ENCODE peak calls at places on chromosomes 12 and 14, in four cellular contexts. S, U, H and Q are unnamed samples.
A peak's percentile ranks its signal among the peaks of the same experiment; 100 is the strongest.

GRCh38 chr12:87982208-87982607 is 47.0 kb downstream of the C12orf50 start:
- DNase-seq in S (no peak), U (peak; percentile 56), H (no peak), Q (no peak)

GRCh38 chr12:34335819-34336262 is 313.5 kb downstream of the ALG10 start:
- DNase-seq in S (no peak), U (no peak), H (peak; percentile 85), Q (no peak)

GRCh38 chr12:59820594-59821011 is 224.8 kb downstream of the SLC16A7 start:
- DNase-seq in S (no peak), U (peak; percentile 39), H (no peak), Q (no peak)

GRCh38 chr14:102782974-102783373 is 5.7 kb downstream of the TRAF3 start:
- DNase-seq in S (no peak), U (no peak), H (no peak), Q (no peak)

GRCh38 chr12:34595749-34596733 is 573.7 kb downstream of the ALG10 start:
- DNase-seq in S (no peak), U (no peak), H (peak; percentile 1), Q (no peak)

GRCh38 chr14:59274991-59275391 is 86.5 kb downstream of the DAAM1 start:
- DNase-seq in S (no peak), U (peak; percentile 39), H (no peak), Q (peak; percentile 31)

GRCh38 chr14:74962493-74962892 is 7.1 kb upstream of the PGF start:
- DNase-seq in S (no peak), U (no peak), H (no peak), Q (no peak)

GRCh38 chr12:47825239-47825639 is 5.5 kb upstream of the HDAC7 start:
- DNase-seq in S (no peak), U (no peak), H (no peak), Q (no peak)

GRCh38 chr14:104288272-104288671 is 149.9 kb downstream of the KIF26A start:
- DNase-seq in S (no peak), U (no peak), H (no peak), Q (no peak)

GRCh38 chr12:102757154-102757873 is 159.7 kb downstream of the PAH start:
- DNase-seq in S (no peak), U (no peak), H (no peak), Q (no peak)

GRCh38 chr12:46386360-46386867 is 13.8 kb upstream of the SLC38A2 start:
- DNase-seq in S (no peak), U (peak; percentile 98), H (no peak), Q (peak; percentile 80)

GRCh38 chr12:102913453-102914226 is 3.4 kb downstream of the PAH start:
- DNase-seq in S (no peak), U (no peak), H (no peak), Q (no peak)

GRCh38 chr12:29889737-29890136 is 106.0 kb upstream of the TMTC1 start:
- DNase-seq in S (no peak), U (peak; percentile 1), H (no peak), Q (peak; percentile 79)

GRCh38 chr14:99579903-99580570 is 24.0 kb downstream of the CCDC85C start:
- DNase-seq in S (peak; percentile 99), U (peak; percentile 95), H (peak; percentile 31), Q (no peak)

GRCh38 chr12:42237052-42237852 is 796 bp downstream of the YAF2 start:
- DNase-seq in S (no peak), U (peak; percentile 71), H (peak; percentile 60), Q (peak; percentile 79)

GRCh38 chr12:22525426-22525825 is 18.9 kb downstream of the C2CD5 start:
- DNase-seq in S (no peak), U (peak; percentile 6), H (no peak), Q (no peak)

GRCh38 chr12:57450057-57450456 is 5.0 kb upstream of the INHBE start:
- DNase-seq in S (no peak), U (no peak), H (no peak), Q (no peak)
- TF ChIP-seq EZH2 in S (no peak), U (no peak), H (no peak), Q (no peak)

GRCh38 chr12:48890657-48891418 is 25.2 kb upstream of the RND1 start:
- DNase-seq in S (no peak), U (peak; percentile 31), H (peak; percentile 74), Q (peak; percentile 80)
- TF ChIP-seq EZH2 in S (peak; percentile 35), U (peak; percentile 31), H (no peak), Q (no peak)

GRCh38 chr12:53944907-53945847 is 6.5 kb downstream of the HOXC13 start:
- DNase-seq in S (no peak), U (no peak), H (no peak), Q (no peak)
- TF ChIP-seq EZH2 in S (no peak), U (peak; percentile 86), H (no peak), Q (no peak)

GRCh38 chr12:54014315-54015209 is 5.8 kb downstream of the HOXC8 start:
- DNase-seq in S (no peak), U (no peak), H (no peak), Q (no peak)
- TF ChIP-seq EZH2 in S (no peak), U (peak; percentile 23), H (no peak), Q (no peak)

GRCh38 chr12:4272976-4273650 is 449 bp upstream of the CCND2 start:
- DNase-seq in S (no peak), U (no peak), H (no peak), Q (no peak)

GRCh38 chr12:4274960-4275868 is 1.7 kb downstream of the CCND2 start:
- DNase-seq in S (no peak), U (no peak), H (no peak), Q (no peak)

GRCh38 chr12:4274396-4274959 is 916 bp downstream of the CCND2 start:
- DNase-seq in S (no peak), U (no peak), H (no peak), Q (no peak)

GRCh38 chr12:4272014-4272975 is 1.3 kb upstream of the CCND2 start:
- DNase-seq in S (peak; percentile 68), U (peak; percentile 39), H (peak; percentile 56), Q (peak; percentile 41)

GRCh38 chr12:4273651-4274395 is at the start of gene CCND2:
- DNase-seq in S (peak; percentile 74), U (peak; percentile 56), H (peak; percentile 77), Q (peak; percentile 59)
- TF ChIP-seq EZH2 in S (no peak), U (peak; percentile 70), H (no peak), Q (peak; percentile 68)

GRCh38 chr14:38209572-38210159 is 2.0 kb downstream of the SSTR1 start:
- DNase-seq in S (no peak), U (no peak), H (no peak), Q (peak; percentile 25)
- TF ChIP-seq EZH2 in S (no peak), U (peak; percentile 58), H (no peak), Q (no peak)

DNA sequence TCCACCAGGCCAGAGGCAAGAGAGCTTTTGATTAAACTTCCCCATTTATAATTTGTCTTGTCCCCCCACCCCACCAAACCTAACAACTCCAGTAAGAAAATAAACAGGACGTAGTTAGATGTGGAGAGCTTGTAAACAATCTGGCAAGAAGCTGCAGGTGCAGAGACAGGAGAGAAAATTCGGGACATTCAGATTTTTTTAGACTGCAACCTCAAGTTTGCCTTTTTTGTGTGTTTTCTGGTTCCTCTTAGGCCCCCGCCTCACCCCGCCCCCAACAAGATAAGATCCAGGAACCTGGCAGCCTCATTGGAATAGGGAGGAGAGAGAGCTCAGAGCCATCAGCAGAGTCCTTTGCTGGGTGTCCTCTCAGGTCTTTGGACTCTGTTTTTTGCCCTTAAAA is 2.8 kb downstream of the HOXC10 start:
- DNase-seq in S (no peak), U (no peak), H (peak; percentile 42), Q (no peak)
- TF ChIP-seq EZH2 in S (no peak), U (no peak), H (no peak), Q (no peak)